ENCODE peak calls at places on chromosomes 4 and X, in seven cellular contexts. A, R, B, I, F, U and D are unnamed samples.

GRCh38 chr4:96162631-96163030 is 322.7 kb downstream of the PDHA2 start:
- DNase-seq in I (no peak), B (no peak), F (no peak), U (no peak), A (no peak), R (no peak), D (no peak)

GRCh38 chr4:3811621-3812020 is 45.4 kb downstream of the ADRA2C start:
- DNase-seq in A (no peak), R (no peak), B (no peak), F (no peak), U (peak; percentile 41), I (no peak), D (no peak)

GRCh38 chrX:128504496-128504895 is 452.3 kb upstream of the ACTRT1 start:
- DNase-seq in U (no peak), A (no peak), F (no peak), R (no peak), B (no peak), I (no peak), D (no peak)

GRCh38 chr4:155809835-155810234 is 51.0 kb downstream of the GUCY1B1 start:
- DNase-seq in F (peak; percentile 85), R (peak; percentile 67), B (no peak), A (peak; percentile 48), U (no peak), I (no peak), D (no peak)

GRCh38 chr4:146916479-146917076 is 29.1 kb downstream of the TTC29 start:
- DNase-seq in A (no peak), I (no peak), F (peak; percentile 54), B (no peak), R (peak; percentile 7), U (no peak), D (no peak)

GRCh38 chr4:118352843-118353373 is at the start of gene PRSS12:
- DNase-seq in I (peak; percentile 16), U (peak; percentile 83), F (peak; percentile 68), R (peak; percentile 74), A (peak; percentile 75), B (peak; percentile 48), D (no peak)

GRCh38 chr4:98642991-98643426 is 15.4 kb downstream of the TSPAN5 start:
- DNase-seq in B (no peak), F (peak; percentile 33), A (no peak), R (no peak), I (no peak), U (no peak), D (no peak)

GRCh38 chr4:182978152-182978827 is 61.1 kb upstream of the DCTD start:
- DNase-seq in U (no peak), F (no peak), A (no peak), I (peak; percentile 12), B (no peak), R (peak; percentile 57), D (no peak)

GRCh38 chr4:139550724-139551429 is 5.1 kb downstream of the SETD7 start:
- DNase-seq in I (no peak), F (no peak), R (no peak), B (peak; percentile 27), A (no peak), U (no peak), D (no peak)

GRCh38 chrX:10052906-10053625 is 85.9 kb downstream of the CLDN34 start:
- DNase-seq in R (no peak), B (no peak), F (no peak), I (no peak), A (no peak), U (no peak), D (no peak)

GRCh38 chr4:139555705-139556070 is 331 bp downstream of the SETD7 start:
- DNase-seq in B (peak; percentile 57), R (no peak), A (peak; percentile 20), I (no peak), U (peak; percentile 76), F (peak; percentile 34), D (no peak)

GRCh38 chrX:123277821-123278220 is 93.7 kb downstream of the GRIA3 start:
- DNase-seq in F (no peak), A (no peak), R (no peak), B (no peak), U (no peak), I (no peak), D (no peak)

GRCh38 chr4:6892190-6892908 is 17.3 kb upstream of the TBC1D14 start:
- DNase-seq in B (peak; percentile 45), F (no peak), U (peak; percentile 62), A (no peak), R (no peak), I (no peak), D (peak; percentile 70)

GRCh38 chrX:12159799-12160198 is 21.5 kb downstream of the FRMPD4 start:
- DNase-seq in R (no peak), U (no peak), I (no peak), F (no peak), A (no peak), B (no peak), D (no peak)

GRCh38 chr4:115851918-115852766 is 738.7 kb upstream of the NDST4 start:
- DNase-seq in F (peak; percentile 49), B (no peak), A (peak; percentile 1), I (peak; percentile 2), U (peak; percentile 34), R (peak; percentile 23), D (no peak)

GRCh38 chr4:75675004-75675531 is 1.9 kb upstream of the G3BP2 start:
- DNase-seq in U (no peak), A (no peak), B (no peak), F (no peak), R (no peak), I (no peak), D (no peak)

GRCh38 chr4:87910795-87911194 is 64.7 kb upstream of the SPP1 start:
- DNase-seq in B (no peak), U (no peak), A (no peak), R (no peak), F (no peak), I (no peak), D (no peak)

GRCh38 chrX:53288173-53288572 is 6.8 kb upstream of the IQSEC2 start:
- DNase-seq in F (no peak), U (peak; percentile 53), B (peak; percentile 61), R (no peak), I (no peak), A (no peak), D (no peak)

GRCh38 chr4:55032788-55033187 is 92.6 kb downstream of the KDR start:
- DNase-seq in F (no peak), I (no peak), U (no peak), B (no peak), R (no peak), A (no peak), D (no peak)

GRCh38 chr4:39597695-39598381 is 40.8 kb downstream of the SMIM14 start:
- DNase-seq in I (no peak), U (no peak), F (no peak), B (no peak), A (no peak), R (no peak), D (no peak)

GRCh38 chr4:54877006-54877405 is 219.2 kb downstream of the KIT start:
- DNase-seq in I (no peak), U (no peak), A (no peak), B (no peak), R (no peak), F (no peak), D (no peak)

GRCh38 chr4:19945501-19945900 is 306.2 kb upstream of the SLIT2 start:
- DNase-seq in F (no peak), I (no peak), U (no peak), R (no peak), A (no peak), B (no peak), D (no peak)

GRCh38 chr4:26321326-26322276 is 787 bp downstream of the RBPJ start:
- DNase-seq in F (no peak), I (no peak), R (peak; percentile 47), U (peak; percentile 54), A (no peak), B (peak; percentile 25), D (no peak)

GRCh38 chrX:39065051-39065871 is 264.0 kb downstream of the MID1IP1 start:
- DNase-seq in B (no peak), A (no peak), F (no peak), R (no peak), I (no peak), U (no peak), D (no peak)

GRCh38 chrX:17529349-17529748 is 154.3 kb downstream of the NHS start:
- DNase-seq in U (no peak), F (no peak), A (no peak), B (no peak), R (no peak), I (no peak), D (no peak)

GRCh38 chrX:41921492-41922124 is 1.7 kb downstream of the CASK start:
- DNase-seq in A (no peak), U (no peak), F (peak; percentile 16), B (no peak), I (no peak), R (peak; percentile 16), D (no peak)

GRCh38 chr4:169399976-169400767 is 129.4 kb upstream of the SH3RF1 start:
- DNase-seq in F (no peak), R (peak; percentile 18), A (no peak), B (no peak), U (no peak), I (no peak), D (no peak)

GRCh38 chr4:94634266-94634665 is 123.5 kb upstream of the BMPR1B start:
- DNase-seq in U (no peak), A (no peak), I (no peak), F (no peak), R (no peak), B (no peak), D (no peak)

GRCh38 chr4:15455290-15455689 is 14.4 kb upstream of the CC2D2A start:
- DNase-seq in R (no peak), I (no peak), U (no peak), F (no peak), A (no peak), B (peak; percentile 40), D (peak; percentile 89)

GRCh38 chr4:125985856-125986255 is 671.1 kb downstream of the FAT4 start:
- DNase-seq in R (no peak), F (no peak), B (no peak), A (no peak), U (no peak), I (no peak), D (no peak)

GRCh38 chr4:18291981-18292380 is 270.4 kb upstream of the LCORL start:
- DNase-seq in F (no peak), B (no peak), R (no peak), U (no peak), I (no peak), A (no peak), D (no peak)

GRCh38 chr4:67131224-67131623 is 414.1 kb downstream of the CENPC start:
- DNase-seq in R (peak; percentile 3), I (no peak), B (no peak), U (no peak), A (no peak), F (no peak), D (no peak)

GRCh38 chr4:48604041-48604440 is 114.0 kb downstream of the ZAR1 start:
- DNase-seq in I (no peak), A (no peak), R (no peak), B (no peak), F (no peak), U (no peak), D (no peak)

GRCh38 chr4:88964450-88964849 is 92.5 kb downstream of the FAM13A start:
- DNase-seq in F (no peak), R (no peak), A (no peak), I (no peak), U (no peak), B (no peak), D (no peak)

GRCh38 chr4:158280856-158281255 is 70.6 kb downstream of the TMEM144 start:
- DNase-seq in A (no peak), F (no peak), U (no peak), I (no peak), R (no peak), B (no peak), D (no peak)

GRCh38 chr4:81684357-81684756 is 212.7 kb upstream of the RASGEF1B start:
- DNase-seq in F (no peak), A (no peak), R (no peak), B (no peak), I (no peak), U (no peak), D (no peak)

GRCh38 chrX:112636951-112637541 is 42.7 kb downstream of the LHFPL1 start:
- DNase-seq in R (no peak), I (no peak), F (no peak), B (no peak), A (peak; percentile 5), U (no peak), D (no peak)

GRCh38 chr4:121266982-121267381 is 102.9 kb upstream of the TNIP3 start:
- DNase-seq in R (no peak), U (no peak), B (no peak), I (no peak), F (no peak), A (no peak), D (no peak)